ENCODE peak calls at places on chromosome 1, in nine cellular contexts. K is stimulated activated CD4-positive, alpha-beta T cell treated with anti-CD3 and anti-CD28 coated beads, Interleukin-15, amount 100 ng/mL, for 1 hour; Q is NCI-H510A; O is HFF-Myc; X is stimulated activated effector memory CD8-positive, alpha-beta T cell treated with anti-CD3 and anti-CD28 coated beads, Interleukin-12 subunit alpha, Interleukin-12 subunit beta, amount 100 ng/mL, for 72 hours; L is CD8-positive, alpha-beta memory T cell; T is stimulated activated CD8-positive, alpha-beta memory T cell treated with anti-CD3 and anti-CD28 coated beads, Interleukin-7, amount 100 ng/mL, for 1 hour; F is endothelial cell; J is fibroblast of mammary gland. S is an unnamed sample.
A peak's percentile ranks its signal among the peaks of the same experiment; 100 is the strongest.

GRCh38 chr1:8201331-8201861 is 116.5 kb upstream of the SLC45A1 start:
- DNase-seq in K (no peak), Q (no peak), O (no peak), X (no peak), L (no peak), T (no peak), F (no peak), J (no peak), S (no peak)

GRCh38 chr1:198373376-198373775 is 167.1 kb downstream of the ATP6V1G3 start:
- DNase-seq in K (no peak), Q (no peak), O (no peak), X (no peak), L (no peak), T (no peak), F (no peak), J (peak; percentile 19), S (peak; percentile 26)

GRCh38 chr1:101111461-101111860 is 85.9 kb upstream of the DPH5 start:
- DNase-seq in K (no peak), Q (no peak), O (no peak), X (no peak), L (no peak), T (no peak), F (no peak), J (no peak), S (no peak)

GRCh38 chr1:43271186-43272118 is 1.7 kb downstream of the TMEM125 start:
- DNase-seq in K (no peak), Q (no peak), O (no peak), X (no peak), L (no peak), T (no peak), F (no peak), J (peak; percentile 8), S (no peak)

GRCh38 chr1:87089823-87090222 is 175.4 kb downstream of the HS2ST1 start:
- DNase-seq in K (no peak), Q (no peak), O (no peak), X (no peak), L (no peak), T (no peak), F (no peak), J (no peak), S (no peak)

GRCh38 chr1:154546264-154547043 is 12.0 kb downstream of the UBE2Q1 start:
- DNase-seq in K (peak; percentile 15), Q (peak; percentile 18), O (no peak), X (peak; percentile 77), L (peak; percentile 66), T (peak; percentile 16), F (peak; percentile 77), J (peak; percentile 63), S (peak; percentile 47)

GRCh38 chr1:233543338-233544255 is 70.3 kb upstream of the KCNK1 start:
- DNase-seq in K (no peak), Q (no peak), O (peak; percentile 86), X (no peak), L (no peak), T (no peak), F (no peak), J (peak; percentile 98), S (peak; percentile 12)

GRCh38 chr1:241994171-241994570 is 4.7 kb downstream of the MAP1LC3C start:
- DNase-seq in K (no peak), Q (no peak), O (no peak), X (no peak), L (no peak), T (no peak), F (no peak), J (no peak), S (no peak)

GRCh38 chr1:2548068-2548589 is 8.0 kb upstream of the TNFRSF14 start:
- DNase-seq in K (peak; percentile 74), Q (peak; percentile 91), O (no peak), X (peak; percentile 93), L (peak; percentile 88), T (peak; percentile 80), F (peak; percentile 84), J (peak; percentile 57), S (peak; percentile 32)

GRCh38 chr1:2582401-2582800 is 4.2 kb upstream of the PRXL2B start:
- DNase-seq in K (no peak), Q (no peak), O (no peak), X (no peak), L (no peak), T (no peak), F (no peak), J (peak; percentile 44), S (peak; percentile 38)

GRCh38 chr1:25711555-25712298 is 88.3 kb upstream of the SELENON start:
- DNase-seq in K (peak; percentile 41), Q (no peak), O (no peak), X (no peak), L (peak; percentile 63), T (peak; percentile 13), F (no peak), J (peak; percentile 55), S (peak; percentile 43)

GRCh38 chr1:39167632-39168209 is 36.8 kb upstream of the MACF1 start:
- DNase-seq in K (no peak), Q (peak; percentile 82), O (no peak), X (no peak), L (no peak), T (no peak), F (no peak), J (peak; percentile 53), S (peak; percentile 62)

S was measured in LHCN-M2.